ENCODE peak calls at places on chromosomes 6 and 20, in seven cellular contexts. V, K, T, S, R, H and N are unnamed samples.

GRCh38 chr6:157090736-157091135 is 232.6 kb downstream of the TMEM242 start:
- DNase-seq in V (no peak), K (no peak), T (no peak), S (no peak), R (no peak), H (no peak), N (no peak)

GRCh38 chr6:33728438-33728837 is 16.9 kb upstream of the UQCC2 start:
- DNase-seq in V (no peak), K (no peak), T (no peak), S (peak), R (no peak), H (no peak), N (no peak)

GRCh38 chr6:98827295-98828159 is 6.8 kb upstream of the POU3F2 start:
- DNase-seq in V (no peak), K (no peak), T (no peak), S (no peak), R (no peak), H (peak), N (no peak)

GRCh38 chr6:52500268-52501129 is 76.4 kb downstream of the TRAM2 start:
- DNase-seq in V (no peak), K (no peak), T (no peak), S (no peak), R (no peak), H (no peak), N (no peak)

GRCh38 chr6:134247271-134247833 is 70.6 kb downstream of the SGK1 start:
- DNase-seq in V (peak), K (peak), T (peak), S (no peak), R (no peak), H (no peak), N (no peak)

GRCh38 chr6:94361304-94362060 is 942.1 kb upstream of the EPHA7 start:
- DNase-seq in V (no peak), K (no peak), T (no peak), S (no peak), R (no peak), H (no peak), N (no peak)

GRCh38 chr6:45432944-45433343 is 55.2 kb upstream of the SUPT3H start:
- DNase-seq in V (no peak), K (no peak), T (no peak), S (no peak), R (no peak), H (no peak), N (no peak)

GRCh38 chr6:35543459-35544193 is 30.9 kb upstream of the TULP1 start:
- DNase-seq in V (no peak), K (no peak), T (no peak), S (no peak), R (no peak), H (peak), N (no peak)

GRCh38 chr6:142756215-142756630 is 188.8 kb downstream of the HIVEP2 start:
- DNase-seq in V (no peak), K (no peak), T (no peak), S (no peak), R (no peak), H (peak), N (no peak)

GRCh38 chr20:53078761-53079482 is 106.8 kb downstream of the TSHZ2 start:
- DNase-seq in V (no peak), K (no peak), T (no peak), S (no peak), R (no peak), H (no peak), N (no peak)

GRCh38 chr6:136983692-136984091 is 61.1 kb downstream of the IL20RA start:
- DNase-seq in V (no peak), K (no peak), T (no peak), S (no peak), R (no peak), H (no peak), N (no peak)

GRCh38 chr20:41159547-41159946 is 22.2 kb downstream of the PLCG1 start:
- DNase-seq in V (no peak), K (no peak), T (no peak), S (no peak), R (no peak), H (no peak), N (no peak)

GRCh38 chr6:95767897-95768463 is 190.6 kb downstream of the MANEA start:
- DNase-seq in V (no peak), K (no peak), T (no peak), S (no peak), R (no peak), H (no peak), N (no peak)

GRCh38 chr6:27892596-27893058 is 19.6 kb downstream of the OR2B2 start:
- DNase-seq in V (no peak), K (no peak), T (no peak), S (no peak), R (peak), H (no peak), N (no peak)

GRCh38 chr6:160992323-160993314 is 1.1 kb downstream of the MAP3K4 start:
- DNase-seq in V (no peak), K (peak), T (no peak), S (peak), R (peak), H (peak), N (peak)

GRCh38 chr6:88089708-88090107 is 42.1 kb downstream of the SPACA1 start:
- DNase-seq in V (no peak), K (no peak), T (no peak), S (no peak), R (no peak), H (peak), N (no peak)

GRCh38 chr20:35902545-35902941 is 51.8 kb downstream of the SCAND1 start:
- DNase-seq in V (no peak), K (no peak), T (no peak), S (no peak), R (no peak), H (no peak), N (no peak)

GRCh38 chr20:17617212-17617867 is 47.5 kb downstream of the DSTN start:
- DNase-seq in V (peak), K (peak), T (peak), S (no peak), R (peak), H (peak), N (peak)

GRCh38 chr20:59603727-59604608 is at the start of gene PHACTR3:
- DNase-seq in V (no peak), K (no peak), T (no peak), S (no peak), R (no peak), H (peak), N (no peak)

GRCh38 chr6:46098678-46099077 is 31.1 kb upstream of the ENPP4 start:
- DNase-seq in V (no peak), K (no peak), T (no peak), S (peak), R (no peak), H (peak), N (no peak)

GRCh38 chr20:3068986-3069900 is 2.2 kb upstream of the OXT start:
- DNase-seq in V (no peak), K (no peak), T (no peak), S (no peak), R (no peak), H (no peak), N (no peak)

GRCh38 chr20:3423126-3423525 is 15.7 kb upstream of the DNAAF9 start:
- DNase-seq in V (no peak), K (no peak), T (no peak), S (no peak), R (no peak), H (no peak), N (no peak)

GRCh38 chr20:23106271-23106851 is 20.2 kb upstream of the CD93 start:
- DNase-seq in V (no peak), K (no peak), T (no peak), S (peak), R (no peak), H (no peak), N (no peak)

GRCh38 chr6:143328885-143329284 is 121.6 kb downstream of the ADAT2 start:
- DNase-seq in V (no peak), K (no peak), T (no peak), S (no peak), R (no peak), H (no peak), N (no peak)

GRCh38 chr6:138088307-138088744 is 18.9 kb downstream of the PERP start:
- DNase-seq in V (no peak), K (no peak), T (no peak), S (no peak), R (no peak), H (no peak), N (no peak)

GRCh38 chr6:76435174-76435573 is 362.7 kb upstream of the IMPG1 start:
- DNase-seq in V (no peak), K (no peak), T (no peak), S (no peak), R (peak), H (no peak), N (no peak)

GRCh38 chr6:131761061-131761761 is 46.6 kb upstream of the ENPP1 start:
- DNase-seq in V (no peak), K (no peak), T (no peak), S (no peak), R (no peak), H (no peak), N (no peak)

GRCh38 chr6:87832025-87832825 is 130.2 kb upstream of the AKIRIN2 start:
- DNase-seq in V (no peak), K (no peak), T (no peak), S (no peak), R (peak), H (no peak), N (no peak)